ENCODE peak calls at places on chromosome 9, in four cellular contexts. R is SK-N-SH, K is colonic mucosa, V is MM.1S. E is an unnamed sample.

GRCh38 chr9:14214693-14215092 is 99.2 kb downstream of the NFIB start:
- DNase-seq in R (no peak), K (no peak), V (no peak), E (no peak)

GRCh38 chr9:36903541-36904435 is 130.3 kb downstream of the PAX5 start:
- DNase-seq in R (peak), K (no peak), V (no peak), E (peak)

GRCh38 chr9:83119873-83120272 is 56.9 kb upstream of the RASEF start:
- DNase-seq in R (no peak), K (no peak), V (no peak), E (no peak)

GRCh38 chr9:121059998-121060636 is 10.0 kb upstream of the C5 start:
- DNase-seq in R (peak), K (peak), V (peak), E (peak)

GRCh38 chr9:2621678-2622360 is at the start of gene VLDLR:
- DNase-seq in R (peak), K (peak), V (peak), E (peak)

GRCh38 chr9:137672907-137673791 is 54.3 kb downstream of the EHMT1 start:
- DNase-seq in R (peak), K (peak), V (peak), E (peak)

GRCh38 chr9:14136047-14136446 is 177.9 kb downstream of the NFIB start:
- DNase-seq in R (no peak), K (no peak), V (no peak), E (no peak)

GRCh38 chr9:112544477-112544876 is 57.9 kb downstream of the KIAA1958 start:
- DNase-seq in R (no peak), K (no peak), V (no peak), E (no peak)

GRCh38 chr9:35716236-35716635 is 15.8 kb downstream of the TLN1 start:
- DNase-seq in R (no peak), K (no peak), V (no peak), E (no peak)

GRCh38 chr9:129646252-129646651 is 4.3 kb upstream of the ASB6 start:
- DNase-seq in R (no peak), K (no peak), V (no peak), E (no peak)

GRCh38 chr9:9901624-9902023 is 711.2 kb downstream of the PTPRD start:
- DNase-seq in R (no peak), K (no peak), V (no peak), E (no peak)
- H3K9ac ChIP-seq in R (no peak), K (no peak), V (no peak), E (no peak)

GRCh38 chr9:107483666-107484065 is 5.9 kb downstream of the KLF4 start:
- DNase-seq in R (no peak), K (no peak), V (no peak), E (no peak)
- H3K4me3 ChIP-seq in R (no peak), K (no peak), V (no peak), E (no peak)

GRCh38 chr9:133726401-133727276 is 11.5 kb downstream of the SARDH start:
- DNase-seq in R (peak), K (peak), V (no peak), E (peak)

GRCh38 chr9:133729646-133730281 is 8.4 kb downstream of the SARDH start:
- DNase-seq in R (peak), K (no peak), V (no peak), E (peak)

GRCh38 chr9:133728856-133729645 is 9.1 kb downstream of the SARDH start:
- DNase-seq in R (no peak), K (no peak), V (no peak), E (no peak)

GRCh38 chr9:133727277-133727875 is 10.8 kb downstream of the SARDH start:
- DNase-seq in R (peak), K (no peak), V (no peak), E (peak)

GRCh38 chr9:133727876-133728441 is 10.2 kb downstream of the SARDH start:
- DNase-seq in R (peak), K (no peak), V (no peak), E (peak)
- TF ChIP-seq CTCF in R (no peak), K (no peak), V (peak), E (no peak)

GRCh38 chr9:110936252-110936651 is 102.0 kb downstream of the LPAR1 start:
- DNase-seq in R (no peak), K (no peak), V (no peak), E (no peak)
- H3K9ac ChIP-seq in R (no peak), K (no peak), V (no peak), E (no peak)

GRCh38 chr9:113567361-113568080 is 104.0 kb downstream of the RGS3 start:
- DNase-seq in R (no peak), K (no peak), V (no peak), E (no peak)

GRCh38 chr9:113566712-113567071 is 103.2 kb downstream of the RGS3 start:
- DNase-seq in R (peak), K (no peak), V (no peak), E (no peak)

GRCh38 chr9:113568081-113568435 is 104.5 kb downstream of the RGS3 start:
- DNase-seq in R (no peak), K (no peak), V (no peak), E (peak)

GRCh38 chr9:113564804-113565237 is 101.3 kb downstream of the RGS3 start:
- DNase-seq in R (peak), K (peak), V (no peak), E (peak)

GRCh38 chr9:113566011-113566711 is 102.6 kb downstream of the RGS3 start:
- DNase-seq in R (no peak), K (no peak), V (no peak), E (peak)
- H3K4me3 ChIP-seq in R (no peak), K (no peak), V (peak), E (no peak)

GRCh38 chr9:89592963-89593775 is 11.6 kb upstream of the GADD45G start:
- DNase-seq in R (no peak), K (no peak), V (no peak), E (peak)
- TF ChIP-seq CTCF in R (no peak), K (no peak), V (no peak), E (peak)

DNA sequence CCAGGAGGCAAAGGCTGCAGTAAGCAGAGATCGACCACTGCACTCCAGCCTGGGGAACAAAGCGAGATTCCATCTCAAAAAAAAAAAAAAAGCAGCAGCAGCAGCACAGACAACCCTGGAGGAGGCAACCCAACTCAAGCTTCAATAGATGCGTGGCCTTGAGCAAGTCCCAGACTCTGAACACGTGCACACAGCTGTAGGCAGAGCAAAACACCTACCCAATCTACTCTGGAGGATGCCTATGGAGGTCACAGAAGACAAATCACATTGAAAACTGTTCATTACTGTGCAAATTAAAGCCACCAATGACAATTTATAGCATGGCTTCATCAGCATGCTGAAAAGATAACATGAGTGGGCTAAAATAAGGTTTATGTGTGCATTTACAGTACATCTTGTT is 7.2 kb downstream of the TLE1 start:
- DNase-seq in R (no peak), K (no peak), V (no peak), E (no peak)
- H3K9ac ChIP-seq in R (no peak), K (no peak), V (no peak), E (no peak)

GRCh38 chr9:77911928-77912327 is 119.7 kb downstream of the GNAQ start:
- DNase-seq in R (no peak), K (no peak), V (no peak), E (no peak)
- H3K4me3 ChIP-seq in R (no peak), K (no peak), V (no peak), E (no peak)

GRCh38 chr9:75140261-75140660 is 51.9 kb downstream of the OSTF1 start:
- DNase-seq in R (no peak), K (no peak), V (no peak), E (no peak)

GRCh38 chr9:75139201-75139600 is 50.9 kb downstream of the OSTF1 start:
- DNase-seq in R (no peak), K (no peak), V (no peak), E (no peak)

GRCh38 chr9:75134495-75134894 is 46.2 kb downstream of the OSTF1 start:
- DNase-seq in R (no peak), K (no peak), V (no peak), E (peak)

GRCh38 chr9:75142208-75142607 is 53.9 kb downstream of the OSTF1 start:
- DNase-seq in R (no peak), K (no peak), V (peak), E (no peak)

DNA sequence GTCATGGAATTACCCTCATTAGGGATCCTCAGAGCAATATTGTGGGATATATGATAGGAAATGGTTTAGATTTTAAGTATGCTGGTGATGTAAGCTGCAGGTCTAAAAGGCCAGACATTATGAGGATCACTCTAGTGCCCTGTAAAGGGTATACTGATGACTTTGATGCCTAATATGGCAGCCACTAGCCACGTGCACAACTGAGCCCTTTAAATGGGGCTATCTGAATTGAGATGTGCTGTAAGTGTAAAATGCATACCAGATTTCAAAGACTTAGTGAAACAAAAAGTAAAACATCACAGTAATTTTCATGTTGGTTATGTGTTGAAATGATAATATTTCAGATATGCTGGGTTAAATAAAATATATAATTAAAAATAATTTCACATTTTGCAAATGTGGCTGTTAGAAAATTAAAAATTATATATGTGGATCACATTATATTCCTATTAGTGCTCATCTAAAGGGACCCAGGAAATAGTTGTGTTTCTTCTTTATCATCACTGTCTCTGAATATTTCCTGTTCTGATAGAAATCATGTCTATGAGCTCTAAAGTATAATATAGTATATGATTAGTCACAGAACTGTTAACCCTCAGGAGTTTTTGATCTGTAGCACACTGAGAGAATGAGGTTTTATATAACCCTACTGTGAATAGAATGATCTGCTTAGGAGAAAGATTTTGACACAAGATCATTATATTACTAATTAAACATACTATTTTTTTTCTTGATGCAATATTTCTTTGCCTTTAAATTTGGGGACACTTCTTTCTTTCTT is 50.1 kb downstream of the OSTF1 start:
- DNase-seq in R (no peak), K (no peak), V (no peak), E (no peak)
- TF ChIP-seq CTCF in R (no peak), K (no peak), V (no peak), E (no peak)

GRCh38 chr9:98806394-98807069 is 938 bp upstream of the GALNT12 start:
- DNase-seq in R (no peak), K (no peak), V (no peak), E (no peak)
- H3K9ac ChIP-seq in R (no peak), K (peak), V (no peak), E (no peak)

E was measured in endodermal cell.